ENCODE peak calls at places on chromosomes 13 and 19, in five cellular contexts. One of them, this sample, is unnamed. For H3K36me3 and H3K4me1, the result is how much of the 10 kb centered on the place peaks cover.

GRCh38 chr13:20831254-20831653 is 57.5 kb upstream of the EEF1AKMT1 start:
- DNase-seq in left ventricle myocardium inferior: no peak
- DNase-seq in Peyer's patch: no peak
- DNase-seq in tibial artery: no peak
- DNase-seq in SK-N-SH: no peak
- DNase-seq in this sample: no peak

GRCh38 chr19:18995804-18996241 is 37.5 kb downstream of the SUGP2 start:
- DNase-seq in SK-N-SH: peak
- DNase-seq in tibial artery: no peak
- DNase-seq in left ventricle myocardium inferior: peak
- DNase-seq in Peyer's patch: peak
- DNase-seq in this sample: peak

GRCh38 chr19:47752440-47753211 is 7.3 kb downstream of the NOP53 start:
- DNase-seq in Peyer's patch: no peak
- DNase-seq in SK-N-SH: no peak
- DNase-seq in tibial artery: no peak
- DNase-seq in left ventricle myocardium inferior: no peak
- DNase-seq in this sample: no peak

GRCh38 chr13:34654203-34654602 is 287.9 kb upstream of the NBEA start:
- DNase-seq in Peyer's patch: no peak
- DNase-seq in left ventricle myocardium inferior: no peak
- DNase-seq in SK-N-SH: no peak
- DNase-seq in tibial artery: no peak
- DNase-seq in this sample: no peak

GRCh38 chr19:3914199-3914598 is 18.7 kb upstream of the NMRK2 start:
- DNase-seq in left ventricle myocardium inferior: no peak
- DNase-seq in Peyer's patch: no peak
- DNase-seq in tibial artery: no peak
- DNase-seq in SK-N-SH: no peak
- DNase-seq in this sample: no peak

GRCh38 chr19:27392027-27392632 is 1820.8 kb downstream of the UQCRFS1 start:
- DNase-seq in left ventricle myocardium inferior: peak
- DNase-seq in tibial artery: peak
- DNase-seq in Peyer's patch: no peak
- DNase-seq in SK-N-SH: no peak
- DNase-seq in this sample: peak

GRCh38 chr13:101792189-101792588 is 339.7 kb downstream of the ITGBL1 start:
- DNase-seq in tibial artery: no peak
- DNase-seq in SK-N-SH: no peak
- DNase-seq in left ventricle myocardium inferior: no peak
- DNase-seq in Peyer's patch: no peak
- DNase-seq in this sample: no peak

GRCh38 chr13:95224064-95224463 is 77.2 kb downstream of the ABCC4 start:
- DNase-seq in Peyer's patch: no peak
- DNase-seq in left ventricle myocardium inferior: no peak
- DNase-seq in SK-N-SH: no peak
- DNase-seq in tibial artery: no peak
- DNase-seq in this sample: no peak

GRCh38 chr13:108494991-108495661 is 134.3 kb upstream of the MYO16 start:
- DNase-seq in SK-N-SH: peak
- DNase-seq in left ventricle myocardium inferior: no peak
- DNase-seq in Peyer's patch: no peak
- DNase-seq in tibial artery: no peak
- DNase-seq in this sample: no peak

DNA sequence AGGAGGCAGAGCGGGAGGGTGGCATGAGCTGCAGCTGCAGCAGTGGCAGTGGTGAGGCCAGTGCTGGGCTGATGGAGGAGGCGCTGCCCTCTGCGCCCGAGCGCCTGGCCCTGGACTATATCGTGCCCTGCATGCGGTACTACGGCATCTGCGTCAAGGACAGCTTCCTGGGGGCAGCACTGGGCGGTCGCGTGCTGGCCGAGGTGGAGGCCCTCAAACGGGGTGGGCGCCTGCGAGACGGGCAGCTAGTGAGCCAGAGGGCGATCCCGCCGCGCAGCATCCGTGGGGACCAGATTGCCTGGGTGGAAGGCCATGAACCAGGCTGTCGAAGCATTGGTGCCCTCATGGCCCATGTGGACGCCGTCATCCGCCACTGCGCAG is 2.0 kb downstream of the EGLN2 start:
- DNase-seq in left ventricle myocardium inferior: no peak
- DNase-seq in SK-N-SH: no peak
- DNase-seq in tibial artery: no peak
- DNase-seq in Peyer's patch: no peak
- DNase-seq in this sample: no peak
- H3K36me3 ChIP-seq in left ventricle myocardium inferior: under half
- H3K36me3 ChIP-seq in SK-N-SH: under half
- H3K36me3 ChIP-seq in tibial artery: under half
- H3K36me3 ChIP-seq in Peyer's patch: under half
- H3K36me3 ChIP-seq in this sample: under half

GRCh38 chr19:51749979-51750378 is 1.7 kb downstream of the FPR1 start:
- DNase-seq in SK-N-SH: no peak
- DNase-seq in tibial artery: no peak
- DNase-seq in left ventricle myocardium inferior: no peak
- DNase-seq in Peyer's patch: no peak
- DNase-seq in this sample: no peak
- H3K4me1 ChIP-seq in SK-N-SH: under half
- H3K4me1 ChIP-seq in tibial artery: under half
- H3K4me1 ChIP-seq in left ventricle myocardium inferior: under half
- H3K4me1 ChIP-seq in Peyer's patch: under half
- H3K4me1 ChIP-seq in this sample: under half

GRCh38 chr19:51927859-51928258 is 587 bp downstream of the ZNF613 start:
- DNase-seq in tibial artery: no peak
- DNase-seq in left ventricle myocardium inferior: no peak
- DNase-seq in SK-N-SH: no peak
- DNase-seq in Peyer's patch: no peak
- DNase-seq in this sample: no peak

GRCh38 chr19:51926426-51926783 is 867 bp upstream of the ZNF613 start:
- DNase-seq in tibial artery: no peak
- DNase-seq in Peyer's patch: no peak
- DNase-seq in SK-N-SH: no peak
- DNase-seq in left ventricle myocardium inferior: no peak
- DNase-seq in this sample: no peak

GRCh38 chr19:51926784-51927741 is at the start of gene ZNF613:
- DNase-seq in SK-N-SH: peak
- DNase-seq in Peyer's patch: peak
- DNase-seq in left ventricle myocardium inferior: peak
- DNase-seq in tibial artery: peak
- DNase-seq in this sample: peak

GRCh38 chr19:51931921-51932320 is 4.6 kb downstream of the ZNF613 start:
- DNase-seq in Peyer's patch: no peak
- DNase-seq in left ventricle myocardium inferior: no peak
- DNase-seq in tibial artery: no peak
- DNase-seq in SK-N-SH: no peak
- DNase-seq in this sample: no peak
- H3K36me3 ChIP-seq in Peyer's patch: under half
- H3K36me3 ChIP-seq in left ventricle myocardium inferior: half or more
- H3K36me3 ChIP-seq in tibial artery: half or more
- H3K36me3 ChIP-seq in SK-N-SH: under half
- H3K36me3 ChIP-seq in this sample: under half

DNA sequence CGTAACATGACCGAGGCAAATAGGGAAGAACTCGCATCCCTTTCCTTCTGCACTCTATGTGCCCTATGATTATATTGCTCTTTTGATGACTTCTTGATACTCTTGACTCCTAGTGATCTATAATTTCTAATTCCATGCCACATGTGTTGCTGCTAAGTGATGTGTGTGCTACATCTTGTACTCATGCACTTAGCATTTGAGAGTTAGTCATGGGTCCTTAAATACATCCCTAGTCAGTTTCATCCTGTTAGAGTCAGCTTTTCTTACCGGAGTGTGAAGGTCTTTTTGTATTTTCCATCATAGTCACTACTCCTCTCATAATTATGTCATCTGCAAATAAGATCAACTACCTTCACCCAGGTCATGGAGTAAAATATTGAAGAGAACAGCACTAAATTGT is 30.3 kb downstream of the RXFP2 start:
- DNase-seq in Peyer's patch: no peak
- DNase-seq in SK-N-SH: no peak
- DNase-seq in tibial artery: no peak
- DNase-seq in left ventricle myocardium inferior: no peak
- DNase-seq in this sample: no peak
- H3K4me1 ChIP-seq in Peyer's patch: under half
- H3K4me1 ChIP-seq in SK-N-SH: under half
- H3K4me1 ChIP-seq in tibial artery: under half
- H3K4me1 ChIP-seq in left ventricle myocardium inferior: under half
- H3K4me1 ChIP-seq in this sample: under half

DNA sequence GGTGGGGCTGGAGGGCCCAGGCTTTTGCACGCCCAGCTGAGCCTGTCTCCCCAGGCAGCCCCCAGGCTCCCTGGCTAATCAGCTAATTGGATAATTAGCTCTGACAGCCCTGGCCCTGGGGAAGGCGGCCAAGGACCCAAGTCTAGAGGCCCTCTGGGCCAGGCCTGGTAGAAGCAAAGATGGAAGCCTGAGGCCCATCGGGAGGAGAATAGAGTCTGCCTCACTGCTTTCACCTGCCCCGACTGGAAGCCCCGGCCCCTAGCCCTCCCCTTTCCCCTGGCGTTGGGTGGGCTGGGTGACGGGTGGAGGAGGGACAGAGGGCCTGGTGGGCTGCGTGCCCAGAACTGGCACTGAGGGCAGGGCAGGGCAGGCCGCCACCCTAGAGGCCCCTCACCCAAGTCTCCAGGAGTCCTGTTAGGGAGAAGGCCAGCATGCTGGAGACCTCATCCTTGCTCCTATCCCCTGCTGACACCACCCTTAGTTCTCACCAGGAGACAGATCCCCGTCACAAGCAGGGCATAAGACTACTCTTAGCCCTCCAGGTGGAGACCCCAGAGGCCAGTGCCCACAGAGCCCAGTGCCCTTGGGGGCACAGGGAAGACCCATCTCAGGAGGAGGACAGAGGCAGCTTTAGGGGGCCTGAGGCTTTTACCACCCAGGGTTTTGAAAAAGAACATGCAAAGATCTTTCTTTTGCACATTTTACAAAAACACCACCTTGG is 12.0 kb downstream of the LYL1 start:
- DNase-seq in left ventricle myocardium inferior: no peak
- DNase-seq in SK-N-SH: peak
- DNase-seq in tibial artery: no peak
- DNase-seq in Peyer's patch: no peak
- DNase-seq in this sample: no peak
- H3K36me3 ChIP-seq in left ventricle myocardium inferior: under half
- H3K36me3 ChIP-seq in SK-N-SH: under half
- H3K36me3 ChIP-seq in tibial artery: under half
- H3K36me3 ChIP-seq in Peyer's patch: under half
- H3K36me3 ChIP-seq in this sample: under half

DNA sequence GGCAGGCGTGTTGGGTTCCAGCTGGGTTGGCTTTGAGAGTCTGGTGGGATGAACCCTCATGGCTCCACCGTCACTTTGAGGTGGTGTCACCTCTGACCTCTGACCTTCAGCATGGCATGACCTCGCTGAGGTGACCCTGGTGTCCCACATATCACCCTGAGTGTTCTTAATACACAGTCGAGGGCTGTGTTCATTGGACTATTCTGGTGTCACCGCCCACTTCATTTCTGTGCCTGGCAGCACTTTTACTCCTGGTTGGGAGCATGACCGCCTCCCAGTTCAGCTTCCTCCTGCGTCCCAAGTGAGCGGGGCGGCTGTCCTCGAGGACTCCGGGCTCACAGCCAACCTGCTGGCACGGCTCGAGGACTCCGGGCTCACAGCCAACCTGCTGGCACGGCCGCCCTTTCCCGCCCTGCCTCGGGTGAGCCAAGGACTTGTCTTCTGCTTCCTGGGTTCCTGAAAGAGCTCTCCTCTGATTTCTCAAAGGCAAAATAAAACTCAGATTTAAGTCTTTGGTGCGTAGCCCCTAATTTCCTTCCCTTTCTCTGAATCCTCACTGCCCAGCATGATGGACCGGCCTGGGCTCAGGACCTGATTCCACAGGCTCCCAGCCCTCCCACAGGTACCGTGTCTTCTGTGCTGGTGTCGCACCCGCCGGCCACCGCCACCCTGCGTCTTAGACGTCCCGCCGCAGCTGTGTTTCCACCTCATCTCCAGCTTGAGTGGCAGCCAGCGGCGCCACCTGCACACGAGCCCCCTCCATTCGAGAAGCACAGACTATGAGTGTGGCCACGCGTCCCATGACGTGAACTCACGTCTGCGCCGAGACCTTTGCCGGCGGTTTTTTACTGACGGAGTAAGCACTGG is 10.4 kb downstream of the ATP4B start:
- DNase-seq in SK-N-SH: peak
- DNase-seq in Peyer's patch: peak
- DNase-seq in tibial artery: peak
- DNase-seq in left ventricle myocardium inferior: peak
- DNase-seq in this sample: peak
- H3K4me1 ChIP-seq in SK-N-SH: under half
- H3K4me1 ChIP-seq in Peyer's patch: under half
- H3K4me1 ChIP-seq in tibial artery: under half
- H3K4me1 ChIP-seq in left ventricle myocardium inferior: under half
- H3K4me1 ChIP-seq in this sample: under half

GRCh38 chr19:45276284-45276687 is 25.2 kb downstream of the MARK4 start:
- DNase-seq in Peyer's patch: no peak
- DNase-seq in tibial artery: no peak
- DNase-seq in SK-N-SH: peak
- DNase-seq in left ventricle myocardium inferior: no peak
- DNase-seq in this sample: no peak

GRCh38 chr19:45283443-45284033 is 32.5 kb downstream of the MARK4 start:
- DNase-seq in Peyer's patch: no peak
- DNase-seq in tibial artery: no peak
- DNase-seq in SK-N-SH: no peak
- DNase-seq in left ventricle myocardium inferior: no peak
- DNase-seq in this sample: no peak

GRCh38 chr19:45279587-45280192 is 28.6 kb downstream of the MARK4 start:
- DNase-seq in tibial artery: no peak
- DNase-seq in Peyer's patch: no peak
- DNase-seq in SK-N-SH: no peak
- DNase-seq in left ventricle myocardium inferior: no peak
- DNase-seq in this sample: no peak

GRCh38 chr19:45278087-45278486 is 27.0 kb downstream of the MARK4 start:
- DNase-seq in left ventricle myocardium inferior: no peak
- DNase-seq in tibial artery: no peak
- DNase-seq in SK-N-SH: no peak
- DNase-seq in Peyer's patch: no peak
- DNase-seq in this sample: no peak

GRCh38 chr19:45280471-45280961 is 29.4 kb downstream of the MARK4 start:
- DNase-seq in tibial artery: no peak
- DNase-seq in Peyer's patch: no peak
- DNase-seq in left ventricle myocardium inferior: no peak
- DNase-seq in SK-N-SH: no peak
- DNase-seq in this sample: no peak
- H3K36me3 ChIP-seq in tibial artery: half or more
- H3K36me3 ChIP-seq in Peyer's patch: under half
- H3K36me3 ChIP-seq in left ventricle myocardium inferior: half or more
- H3K36me3 ChIP-seq in SK-N-SH: under half
- H3K36me3 ChIP-seq in this sample: under half

GRCh38 chr13:24215732-24216131 is 55.2 kb downstream of the SPATA13 start:
- DNase-seq in tibial artery: no peak
- DNase-seq in left ventricle myocardium inferior: peak
- DNase-seq in Peyer's patch: no peak
- DNase-seq in SK-N-SH: no peak
- DNase-seq in this sample: no peak
- H3K4me1 ChIP-seq in tibial artery: under half
- H3K4me1 ChIP-seq in left ventricle myocardium inferior: half or more
- H3K4me1 ChIP-seq in Peyer's patch: under half
- H3K4me1 ChIP-seq in SK-N-SH: under half
- H3K4me1 ChIP-seq in this sample: under half

This sample was measured in mucosa of descending colon.